ENCODE peak calls at places on chromosomes 13 and 19, in four cellular contexts. D is GM12878, O is K562, K is HepG2. P is an unnamed sample.

GRCh38 chr19:52112624-52113023 is 17.1 kb upstream of the ZNF841 start:
- DNase-seq in D (no peak), O (no peak), K (no peak), P (no peak)

GRCh38 chr13:45490068-45490467 is 25.3 kb downstream of the COG3 start:
- DNase-seq in D (no peak), O (peak; percentile 18), K (peak; percentile 25), P (no peak)

GRCh38 chr13:96089749-96090239 is at the start of gene HS6ST3:
- DNase-seq in D (no peak), O (no peak), K (no peak), P (peak; percentile 71)

GRCh38 chr13:30019648-30020626 is 169.5 kb upstream of the UBL3 start:
- DNase-seq in D (no peak), O (no peak), K (no peak), P (no peak)

GRCh38 chr13:98536729-98537128 is 40.2 kb downstream of the STK24 start:
- DNase-seq in D (no peak), O (no peak), K (no peak), P (no peak)

GRCh38 chr19:46296722-46297431 is at the start of gene HIF3A:
- DNase-seq in D (no peak), O (peak; percentile 10), K (no peak), P (no peak)

GRCh38 chr13:113849546-113849945 is 14.3 kb downstream of the GAS6 start:
- DNase-seq in D (no peak), O (no peak), K (no peak), P (no peak)

GRCh38 chr13:27403252-27403678 is 21.2 kb upstream of the GTF3A start:
- DNase-seq in D (no peak), O (no peak), K (no peak), P (no peak)

GRCh38 chr13:109787135-109787954 is 962 bp upstream of the IRS2 start:
- DNase-seq in D (no peak), O (peak; percentile 58), K (no peak), P (no peak)

GRCh38 chr13:18212873-18213272 is 968.8 kb downstream of the TUBA3C start:
- DNase-seq in D (no peak), O (no peak), K (peak; percentile 5), P (no peak)

GRCh38 chr13:58495668-58496067 is 864.1 kb downstream of the PCDH17 start:
- DNase-seq in D (no peak), O (no peak), K (no peak), P (no peak)

DNA sequence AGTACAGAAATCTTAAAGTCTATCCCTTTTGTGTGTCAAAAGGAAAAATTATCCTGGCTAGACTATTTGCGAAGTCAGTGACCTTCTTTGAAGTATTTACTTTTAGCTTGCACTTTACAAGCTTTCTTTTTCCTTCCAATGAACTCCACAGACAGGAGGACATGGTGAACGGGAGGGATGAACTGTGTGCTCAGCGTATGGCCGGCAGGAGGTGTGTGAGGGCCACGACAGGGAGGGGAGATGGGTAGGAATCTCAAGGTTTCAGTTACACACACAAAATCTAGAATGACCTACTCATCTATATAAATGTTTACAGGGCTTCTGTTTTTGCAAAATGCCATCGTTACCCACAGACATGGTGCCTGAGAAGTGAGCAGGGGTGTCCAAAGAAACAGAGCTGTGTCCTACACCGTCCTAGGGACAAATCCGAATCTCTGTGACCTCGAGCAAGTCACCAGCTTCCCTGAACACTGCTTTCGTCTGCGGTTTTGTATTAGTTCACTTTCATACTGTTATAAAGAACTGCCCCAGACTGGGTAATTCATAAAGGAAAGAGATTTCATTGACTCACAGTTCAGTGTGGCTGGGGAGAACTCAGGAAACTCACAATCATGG is 537.2 kb downstream of the LIG4 start:
- DNase-seq in D (no peak), O (no peak), K (no peak), P (no peak)
- TF ChIP-seq FOXK2 in D (no peak), O (no peak), K (no peak), P (no peak)

GRCh38 chr13:46668302-46668720 is 115.3 kb downstream of the LRCH1 start:
- DNase-seq in D (no peak), O (no peak), K (no peak), P (no peak)
- TF ChIP-seq BHLHE40 in D (no peak), O (no peak), K (no peak), P (no peak)

DNA sequence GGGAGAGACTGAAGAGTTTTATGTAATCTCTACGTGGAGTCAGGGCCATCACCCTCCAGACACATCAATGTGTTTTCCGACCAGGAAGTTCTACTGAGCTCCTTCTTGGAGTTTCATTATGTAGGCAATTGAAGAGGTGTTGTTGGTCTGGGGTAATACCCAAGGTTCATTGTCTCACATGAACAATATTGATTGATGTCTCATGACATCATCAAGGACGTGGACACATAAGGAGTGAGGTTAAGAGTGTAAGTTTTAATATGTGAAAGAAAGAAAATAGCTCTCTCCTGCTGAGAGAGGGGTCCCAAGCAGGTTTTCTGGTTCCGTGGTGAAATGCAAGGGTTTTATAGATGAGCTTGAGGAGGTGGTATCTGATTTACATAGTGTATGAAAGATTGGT is 280.7 kb upstream of the MIR17HG start:
- DNase-seq in D (no peak), O (no peak), K (no peak), P (no peak)
- TF ChIP-seq SP1 in D (no peak), O (no peak), K (no peak), P (no peak)

GRCh38 chr13:78657699-78658629 is 991 bp downstream of the OBI1 start:
- DNase-seq in D (no peak), O (no peak), K (peak; percentile 74), P (peak; percentile 59)
- TF ChIP-seq FOXK2 in D (no peak), O (no peak), K (no peak), P (no peak)